ENCODE peak calls at places on chromosomes 11 and 22, in four cellular contexts. Q is A549, M is K562, T is GM12878. Y is an unnamed sample.

GRCh38 chr22:43823353-43823908 is 11.3 kb upstream of the EFCAB6 start:
- DNase-seq in T (no peak), M (no peak), Q (peak), Y (no peak)

GRCh38 chr11:115385211-115385610 is 119.0 kb downstream of the CADM1 start:
- DNase-seq in Q (no peak), M (no peak), T (no peak), Y (peak)

GRCh38 chr11:131486937-131487336 is 116.5 kb downstream of the NTM start:
- DNase-seq in Q (no peak), T (no peak), M (no peak), Y (no peak)

GRCh38 chr22:42714768-42715430 is 5.8 kb downstream of the A4GALT start:
- DNase-seq in T (no peak), M (peak), Q (no peak), Y (no peak)

GRCh38 chr22:50473855-50474671 is 772 bp downstream of the SBF1 start:
- DNase-seq in Q (no peak), M (peak), T (no peak), Y (peak)

GRCh38 chr11:76327223-76327622 is 53.7 kb downstream of the THAP12 start:
- DNase-seq in M (no peak), T (no peak), Q (no peak), Y (no peak)

GRCh38 chr22:50600541-50600940 is at the start of gene MAPK8IP2:
- DNase-seq in T (no peak), M (peak), Q (no peak), Y (no peak)

GRCh38 chr22:26414347-26414746 is 14.7 kb upstream of the ASPHD2 start:
- DNase-seq in Q (no peak), T (no peak), M (no peak), Y (no peak)

GRCh38 chr11:61959678-61960077 is 7.8 kb downstream of the FTH1 start:
- DNase-seq in M (no peak), Q (no peak), T (no peak), Y (no peak)

GRCh38 chr11:45737056-45737455 is 67.9 kb upstream of the SLC35C1 start:
- DNase-seq in Q (no peak), M (no peak), T (no peak), Y (no peak)

GRCh38 chr11:2651826-2652237 is 48.0 kb downstream of the KCNQ1OT1 start:
- DNase-seq in T (no peak), Q (no peak), M (peak), Y (no peak)

GRCh38 chr11:2653930-2654739 is 45.7 kb downstream of the KCNQ1OT1 start:
- DNase-seq in Q (no peak), M (no peak), T (no peak), Y (no peak)

GRCh38 chr11:2652362-2652761 is 47.4 kb downstream of the KCNQ1OT1 start:
- DNase-seq in T (no peak), M (no peak), Q (no peak), Y (no peak)

GRCh38 chr11:2651054-2651617 is 48.7 kb downstream of the KCNQ1OT1 start:
- DNase-seq in T (no peak), M (no peak), Q (no peak), Y (no peak)

GRCh38 chr11:2652857-2653643 is 46.7 kb downstream of the KCNQ1OT1 start:
- DNase-seq in T (no peak), M (peak), Q (no peak), Y (no peak)
- TF ChIP-seq ELK1 in T (no peak), M (no peak), Q (no peak), Y (no peak)

GRCh38 chr11:68420171-68420570 is 40.4 kb upstream of the PPP6R3 start:
- DNase-seq in T (no peak), M (no peak), Q (no peak), Y (no peak)

GRCh38 chr11:68414457-68415221 is 45.9 kb upstream of the PPP6R3 start:
- DNase-seq in Q (no peak), T (no peak), M (no peak), Y (no peak)

GRCh38 chr11:68416070-68416578 is 44.4 kb upstream of the PPP6R3 start:
- DNase-seq in M (no peak), T (no peak), Q (no peak), Y (no peak)

GRCh38 chr11:68423481-68423880 is 37.1 kb upstream of the PPP6R3 start:
- DNase-seq in T (no peak), Q (no peak), M (no peak), Y (no peak)

GRCh38 chr11:68418671-68419070 is 41.9 kb upstream of the PPP6R3 start:
- DNase-seq in Q (no peak), T (no peak), M (no peak), Y (no peak)
- TF ChIP-seq ELK1 in Q (no peak), T (no peak), M (no peak), Y (no peak)

GRCh38 chr11:34357646-34358257 is at the start of gene ABTB2:
- DNase-seq in M (peak), Q (peak), T (peak), Y (peak)

GRCh38 chr11:34358258-34358665 is 452 bp upstream of the ABTB2 start:
- DNase-seq in M (peak), T (no peak), Q (peak), Y (peak)

GRCh38 chr11:34356576-34356917 is 1.3 kb downstream of the ABTB2 start:
- DNase-seq in M (no peak), T (no peak), Q (peak), Y (peak)

GRCh38 chr11:34356130-34356529 is 1.7 kb downstream of the ABTB2 start:
- DNase-seq in Q (no peak), M (no peak), T (no peak), Y (no peak)

GRCh38 chr11:34356918-34357645 is 728 bp downstream of the ABTB2 start:
- DNase-seq in T (no peak), M (peak), Q (peak), Y (peak)
- TF ChIP-seq ELK1 in T (no peak), M (no peak), Q (no peak), Y (no peak)

GRCh38 chr11:74735566-74735965 is 4.3 kb upstream of the CHRDL2 start:
- DNase-seq in T (no peak), M (no peak), Q (no peak), Y (no peak)
- TF ChIP-seq ELK1 in T (no peak), M (no peak), Q (no peak), Y (no peak)

DNA sequence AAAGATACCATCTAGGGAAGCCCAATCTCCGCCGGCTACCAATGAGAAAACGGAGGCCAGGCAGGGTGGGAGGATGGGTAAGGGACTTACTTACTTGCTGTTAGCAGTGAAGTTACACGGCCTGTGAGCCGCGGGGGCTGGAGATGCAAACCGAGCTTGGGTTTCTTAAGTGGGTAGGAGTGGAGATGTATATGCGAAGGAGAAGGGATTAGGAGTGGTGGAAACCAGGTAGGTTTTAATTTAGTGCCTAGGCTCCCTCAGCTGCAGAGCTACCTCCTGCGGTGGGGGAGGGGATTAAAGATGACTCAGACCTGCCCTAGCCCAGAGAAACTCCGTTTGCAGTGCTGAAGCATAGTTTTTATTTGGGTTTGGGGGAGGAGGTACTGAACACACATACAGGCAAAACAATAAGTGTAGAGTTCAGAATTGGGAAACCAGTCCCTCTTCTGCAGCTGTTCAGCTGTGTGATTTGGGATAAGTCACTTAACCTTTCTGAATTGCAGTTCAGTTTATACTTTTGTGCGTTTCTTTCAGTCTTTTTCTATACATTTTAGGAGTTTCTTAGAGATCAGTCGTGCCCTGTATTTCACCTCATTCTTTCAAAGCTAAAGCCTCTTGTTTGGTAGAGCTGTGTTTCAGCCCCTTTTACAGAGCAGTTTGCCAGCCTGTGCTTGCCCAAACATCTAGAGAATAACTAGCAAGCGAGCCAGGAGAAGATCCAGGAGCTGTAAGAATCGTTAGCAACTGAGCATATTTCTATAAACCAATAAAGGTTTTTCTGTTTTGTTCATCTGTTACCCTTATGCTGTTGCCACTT is 596 bp upstream of the TNRC6B start:
- DNase-seq in Q (peak), T (peak), M (peak), Y (peak)
- TF ChIP-seq ELK1 in Q (no peak), T (no peak), M (no peak), Y (no peak)

GRCh38 chr11:2261436-2262230 is 8.8 kb downstream of the ASCL2 start:
- DNase-seq in Q (no peak), T (no peak), M (no peak), Y (no peak)

GRCh38 chr11:2259466-2259830 is 10.9 kb downstream of the ASCL2 start:
- DNase-seq in Q (no peak), T (no peak), M (no peak), Y (no peak)

GRCh38 chr11:2259897-2260451 is 10.4 kb downstream of the ASCL2 start:
- DNase-seq in Q (no peak), T (no peak), M (no peak), Y (no peak)

GRCh38 chr11:2262301-2263011 is 7.9 kb downstream of the ASCL2 start:
- DNase-seq in M (no peak), Q (no peak), T (no peak), Y (no peak)

DNA sequence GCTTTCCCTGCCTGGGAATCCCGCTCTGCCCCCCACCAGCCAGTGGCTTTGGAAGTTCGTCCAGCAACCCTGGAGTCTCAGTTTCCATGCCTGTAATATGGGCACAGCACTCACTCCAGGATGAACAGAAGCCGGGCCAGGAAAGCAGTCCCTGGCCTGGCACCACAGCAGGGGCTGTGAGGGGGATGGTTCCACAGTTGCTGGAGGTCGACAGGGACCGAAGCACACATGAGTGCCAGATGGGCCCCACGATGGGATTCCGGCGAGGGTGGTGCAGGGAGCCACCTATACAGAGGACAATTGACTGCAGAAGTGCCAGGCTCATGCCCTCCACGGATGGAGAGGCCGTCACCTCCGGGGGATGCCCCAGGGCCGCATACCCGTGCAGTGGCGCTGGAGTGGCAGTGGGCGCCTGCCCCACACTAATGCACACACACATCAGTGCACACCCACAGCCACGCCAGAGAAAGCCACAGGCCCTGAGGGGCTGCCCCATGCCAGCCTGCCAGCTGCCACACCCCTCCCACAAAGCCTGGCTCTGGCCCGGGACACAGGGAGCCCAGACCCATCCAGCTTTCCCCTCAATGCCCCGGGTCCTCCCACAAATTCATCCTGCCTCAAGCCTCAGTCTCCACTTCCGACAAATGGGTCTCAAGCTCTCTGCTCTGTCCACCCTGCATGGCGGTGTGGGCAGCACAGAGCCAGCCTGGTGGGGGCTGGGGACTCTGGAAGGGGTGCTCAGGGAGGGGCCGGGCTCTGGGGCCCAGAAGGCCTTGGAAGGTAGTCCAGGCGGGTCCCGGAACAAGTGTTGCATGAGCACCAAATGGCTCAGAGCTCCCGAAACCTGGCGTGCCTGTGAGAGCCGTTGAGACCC is 9.7 kb downstream of the ASCL2 start:
- DNase-seq in Q (no peak), M (no peak), T (no peak), Y (no peak)
- TF ChIP-seq ELK1 in Q (no peak), M (no peak), T (no peak), Y (no peak)

GRCh38 chr11:7072401-7073028 is 16.3 kb upstream of the RBMXL2 start:
- DNase-seq in Q (no peak), T (no peak), M (no peak), Y (no peak)
- TF ChIP-seq ELK1 in Q (no peak), T (no peak), M (no peak), Y (no peak)

DNA sequence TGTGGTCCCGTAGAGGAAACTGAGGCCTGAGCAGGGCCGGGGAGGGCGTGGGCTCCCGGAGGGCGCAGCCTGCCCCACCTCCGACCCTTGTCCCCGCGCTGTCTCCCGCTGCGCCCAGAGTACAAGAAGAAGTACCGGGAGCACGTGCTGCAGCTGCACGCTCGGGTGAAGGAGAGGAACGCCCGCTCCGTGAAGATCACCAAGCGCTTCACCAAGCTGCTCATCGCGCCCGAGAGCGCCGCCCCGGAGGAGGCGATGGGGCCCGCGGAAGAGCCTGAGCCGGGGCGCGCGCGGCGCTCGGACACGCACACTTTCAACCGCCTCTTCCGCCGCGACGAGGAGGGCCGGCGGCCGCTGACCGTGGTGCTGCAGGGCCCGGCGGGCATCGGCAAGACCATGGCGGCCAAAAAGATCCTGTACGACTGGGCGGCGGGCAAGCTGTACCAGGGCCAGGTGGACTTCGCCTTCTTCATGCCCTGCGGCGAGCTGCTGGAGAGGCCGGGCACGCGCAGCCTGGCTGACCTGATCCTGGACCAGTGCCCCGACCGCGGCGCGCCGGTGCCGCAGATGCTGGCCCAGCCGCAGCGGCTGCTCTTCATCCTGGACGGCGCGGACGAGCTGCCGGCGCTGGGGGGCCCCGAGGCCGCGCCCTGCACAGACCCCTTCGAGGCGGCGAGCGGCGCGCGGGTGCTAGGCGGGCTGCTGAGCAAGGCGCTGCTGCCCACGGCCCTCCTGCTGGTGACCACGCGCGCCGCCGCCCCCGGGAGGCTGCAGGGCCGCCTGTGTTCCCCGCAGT is 2.0 kb downstream of the NLRP6 start:
- DNase-seq in Q (peak), T (no peak), M (no peak), Y (peak)
- TF ChIP-seq ELK1 in Q (no peak), T (no peak), M (no peak), Y (no peak)

GRCh38 chr11:119062779-119063178 is 4.8 kb upstream of the VPS11 start:
- DNase-seq in Q (peak), T (no peak), M (no peak), Y (peak)
- TF ChIP-seq ELK1 in Q (no peak), T (no peak), M (no peak), Y (no peak)

GRCh38 chr22:11360632-11361031 is 4167.4 kb upstream of the OR11H1 start:
- DNase-seq in Q (no peak), M (no peak), T (no peak), Y (no peak)
- TF ChIP-seq ELK1 in Q (no peak), M (no peak), T (no peak), Y (no peak)

Y was measured in IMR-90.